ENCODE peak calls at places on chromosome 17, in five cellular contexts. Y is PC-3; Z is activated CD8-positive, alpha-beta T cell treated with anti-CD3 and anti-CD28 coated beads for 36 hours; V is RWPE1; D is GM12878. C is an unnamed sample.

GRCh38 chr17:50214986-50215730 is 13.7 kb upstream of the COL1A1 start:
- DNase-seq in Y (no peak), Z (no peak), V (no peak), D (no peak), C (peak; percentile 77)

GRCh38 chr17:17994770-17995169 is 22.1 kb downstream of the DRC3 start:
- DNase-seq in Y (no peak), Z (no peak), V (no peak), D (no peak), C (peak; percentile 27)

GRCh38 chr17:82915697-82916027 is 75.8 kb upstream of the ZNF750 start:
- DNase-seq in Y (no peak), Z (no peak), V (no peak), D (no peak), C (no peak)

GRCh38 chr17:57456622-57457021 is 200.3 kb downstream of the MSI2 start:
- DNase-seq in Y (no peak), Z (no peak), V (no peak), D (no peak), C (peak; percentile 20)

GRCh38 chr17:82217530-82218204 is 5.0 kb upstream of the CCDC57 start:
- DNase-seq in Y (peak; percentile 93), Z (no peak), V (no peak), D (no peak), C (peak; percentile 80)

GRCh38 chr17:18213666-18214270 is 11.7 kb upstream of the LLGL1 start:
- DNase-seq in Y (no peak), Z (no peak), V (no peak), D (no peak), C (no peak)

GRCh38 chr17:6666077-6666521 is 14.5 kb downstream of the C17orf100 start:
- DNase-seq in Y (peak; percentile 84), Z (peak; percentile 63), V (peak; percentile 74), D (no peak), C (peak; percentile 88)

GRCh38 chr17:65020284-65020683 is 36.3 kb downstream of the GNA13 start:
- DNase-seq in Y (peak; percentile 67), Z (no peak), V (peak; percentile 64), D (no peak), C (peak; percentile 64)

GRCh38 chr17:57956311-57957119 is 1.3 kb upstream of the CUEDC1 start:
- DNase-seq in Y (no peak), Z (peak; percentile 69), V (no peak), D (peak; percentile 62), C (no peak)

GRCh38 chr17:41377546-41377945 is 4.6 kb downstream of the KRT34 start:
- DNase-seq in Y (peak; percentile 39), Z (no peak), V (no peak), D (no peak), C (no peak)

GRCh38 chr17:74325376-74325742 is 667 bp upstream of the KIF19 start:
- DNase-seq in Y (no peak), Z (no peak), V (no peak), D (no peak), C (no peak)

GRCh38 chr17:52276609-52277008 is 118.1 kb upstream of the CA10 start:
- DNase-seq in Y (no peak), Z (no peak), V (no peak), D (no peak), C (no peak)

GRCh38 chr17:65228734-65229390 is 91.7 kb downstream of the RGS9 start:
- DNase-seq in Y (peak; percentile 41), Z (peak; percentile 78), V (no peak), D (peak; percentile 89), C (peak; percentile 93)

GRCh38 chr17:1803280-1803679 is 26.4 kb downstream of the SMYD4 start:
- DNase-seq in Y (no peak), Z (no peak), V (no peak), D (no peak), C (no peak)

GRCh38 chr17:55763856-55764255 is 13.0 kb downstream of the PCTP start:
- DNase-seq in Y (no peak), Z (no peak), V (no peak), D (no peak), C (no peak)

GRCh38 chr17:28710948-28711722 is 553 bp downstream of the PROCA1 start:
- DNase-seq in Y (peak; percentile 87), Z (peak; percentile 92), V (peak; percentile 89), D (peak; percentile 50), C (peak; percentile 76)

GRCh38 chr17:81900181-81900820 is 1.7 kb upstream of the NPB start:
- DNase-seq in Y (no peak), Z (no peak), V (no peak), D (no peak), C (no peak)

GRCh38 chr17:46262271-46262670 is 32.7 kb upstream of the LRRC37A start:
- DNase-seq in Y (peak; percentile 39), Z (no peak), V (no peak), D (no peak), C (no peak)

GRCh38 chr17:65660947-65661346 is 99.5 kb upstream of the AXIN2 start:
- DNase-seq in Y (peak; percentile 39), Z (no peak), V (no peak), D (no peak), C (peak; percentile 64)

GRCh38 chr17:40224707-40225092 is 5.6 kb downstream of the WIPF2 start:
- DNase-seq in Y (no peak), Z (no peak), V (no peak), D (no peak), C (peak; percentile 92)

GRCh38 chr17:69047368-69048263 is 13.1 kb downstream of the ABCA9 start:
- DNase-seq in Y (no peak), Z (no peak), V (peak; percentile 20), D (no peak), C (peak; percentile 100)

GRCh38 chr17:81417879-81418709 is 22.8 kb downstream of the BAHCC1 start:
- DNase-seq in Y (no peak), Z (no peak), V (no peak), D (no peak), C (no peak)

GRCh38 chr17:38752930-38753506 is 477 bp downstream of the PSMB3 start:
- DNase-seq in Y (no peak), Z (no peak), V (no peak), D (no peak), C (no peak)
- TF ChIP-seq CTCF in Y (no peak), Z (no peak), V (no peak), D (no peak), C (no peak)

GRCh38 chr17:63827002-63827800 is at the start of the genes FTSJ3 and PSMC5:
- DNase-seq in Y (peak; percentile 97), Z (peak; percentile 98), V (peak; percentile 89), D (peak; percentile 84), C (peak; percentile 96)
- TF ChIP-seq CTCF in Y (peak; percentile 63), Z (peak; percentile 50), V (peak; percentile 68), D (peak; percentile 60), C (peak; percentile 48)

DNA sequence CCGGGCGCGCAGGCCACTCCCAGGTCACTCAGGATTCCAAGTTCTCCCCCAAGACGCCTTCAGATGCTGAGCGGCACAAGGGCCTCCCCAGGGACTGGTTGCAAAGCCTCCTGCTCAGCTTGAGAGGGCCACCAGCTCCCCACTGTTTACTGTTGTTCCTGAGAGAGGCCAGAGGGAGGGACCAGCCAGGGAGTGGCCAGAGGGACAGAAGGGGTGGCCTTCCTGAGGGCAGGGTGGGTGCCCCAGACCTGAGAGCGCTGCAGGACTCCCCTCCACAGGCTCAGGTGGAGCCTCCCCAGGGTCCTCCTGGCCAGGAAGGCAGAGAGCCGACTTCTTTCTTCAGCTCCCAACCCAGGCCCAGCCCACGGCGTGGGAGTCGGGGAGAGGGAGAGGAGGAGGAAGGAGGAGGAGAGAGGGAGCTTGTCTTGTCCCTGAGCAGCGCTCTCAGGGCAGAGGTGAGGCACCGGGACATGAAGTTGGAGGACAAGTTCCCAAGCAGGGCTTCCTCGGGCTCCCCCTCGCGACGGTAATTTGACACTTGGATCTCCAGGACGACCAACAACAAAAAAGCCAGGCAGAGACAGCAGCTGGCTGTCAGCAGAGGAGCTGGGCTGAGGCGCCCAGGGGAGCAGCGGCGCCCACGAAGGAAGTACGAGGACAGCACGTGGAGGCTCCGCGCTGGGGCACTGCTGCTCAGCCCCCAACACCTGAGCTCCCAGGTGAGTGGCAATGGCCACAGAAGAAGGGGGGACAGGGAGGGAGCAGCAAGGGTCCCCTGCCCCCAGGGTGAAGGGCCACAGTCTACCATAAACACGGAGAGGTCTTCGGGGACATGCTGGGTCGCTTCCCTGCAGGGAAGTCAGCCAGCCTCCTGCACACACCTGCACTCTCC is 496 bp downstream of the SMIM5 start:
- DNase-seq in Y (peak; percentile 98), Z (peak; percentile 71), V (peak; percentile 89), D (no peak), C (peak; percentile 83)
- TF ChIP-seq CTCF in Y (peak; percentile 89), Z (no peak), V (peak; percentile 72), D (peak; percentile 62), C (peak; percentile 67)

GRCh38 chr17:73319766-73320165 is 8.0 kb upstream of the CDC42EP4 start:
- DNase-seq in Y (no peak), Z (no peak), V (no peak), D (no peak), C (no peak)

GRCh38 chr17:73320601-73321264 is 8.9 kb upstream of the CDC42EP4 start:
- DNase-seq in Y (no peak), Z (no peak), V (no peak), D (no peak), C (no peak)

GRCh38 chr17:73325527-73325842 is 13.7 kb upstream of the CDC42EP4 start:
- DNase-seq in Y (no peak), Z (no peak), V (no peak), D (no peak), C (peak; percentile 93)

GRCh38 chr17:73324711-73325526 is 13.1 kb upstream of the CDC42EP4 start:
- DNase-seq in Y (no peak), Z (no peak), V (no peak), D (no peak), C (no peak)

DNA sequence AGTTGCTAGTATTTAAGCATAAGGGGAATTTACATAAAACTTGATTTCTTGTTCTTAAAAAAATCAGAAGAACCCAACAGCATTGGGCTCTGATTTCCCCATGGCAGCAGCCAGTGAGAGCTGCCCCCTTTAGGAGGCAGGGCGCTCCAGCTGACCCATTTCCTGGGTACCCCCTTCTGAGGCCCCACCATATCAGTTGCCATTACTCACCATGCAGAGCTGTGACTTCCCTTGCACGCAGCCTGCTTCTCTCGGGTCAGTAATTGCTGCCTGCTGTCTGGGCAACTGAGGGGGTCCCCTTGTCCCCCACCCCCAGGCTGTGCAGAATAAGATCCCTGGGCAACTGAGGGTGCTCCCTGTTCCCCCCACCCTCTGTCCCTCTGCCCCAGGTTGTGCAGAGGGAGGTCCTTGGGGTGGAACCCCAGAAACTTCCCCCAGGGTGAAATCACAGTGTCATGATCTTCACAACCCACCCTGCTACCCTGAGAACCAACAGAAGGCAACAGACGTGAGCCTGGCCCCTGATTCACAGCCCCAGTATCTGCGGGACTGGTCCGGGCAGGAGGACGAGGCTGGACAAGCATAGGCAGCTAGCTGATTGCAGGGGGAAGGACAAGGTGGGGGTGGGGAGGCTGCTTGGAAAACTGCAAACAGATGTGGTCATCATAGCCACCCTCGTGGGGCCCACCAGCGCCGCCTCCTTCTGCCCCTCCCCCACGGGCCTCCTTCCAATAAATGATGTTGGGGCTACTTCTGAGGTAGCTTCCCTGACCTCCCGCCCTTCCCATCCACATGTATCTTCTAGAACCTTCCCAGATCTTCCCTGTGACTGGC is 12.0 kb upstream of the CDC42EP4 start:
- DNase-seq in Y (no peak), Z (no peak), V (no peak), D (no peak), C (no peak)
- TF ChIP-seq CTCF in Y (no peak), Z (no peak), V (no peak), D (no peak), C (no peak)

C was measured in fibroblast of the aortic adventitia.